ENCODE peak calls at places on chromosomes 3 and 15, in four cellular contexts. One of them, this sample, is unnamed.
A peak's percentile ranks its signal among the peaks of the same experiment; 100 is the strongest.

GRCh38 chr15:73937313-73937695 is 11.0 kb downstream of the LOXL1 start:
- DNase-seq in Calu3: no peak
- DNase-seq in nephron progenitor cell: no peak
- DNase-seq in naive B cell: no peak
- DNase-seq in this sample: no peak

GRCh38 chr3:66080167-66080566 is 41.4 kb upstream of the MAGI1 start:
- DNase-seq in naive B cell: no peak
- DNase-seq in Calu3: no peak
- DNase-seq in nephron progenitor cell: no peak
- DNase-seq in this sample: no peak

GRCh38 chr15:70348581-70349344 is 251.0 kb upstream of the TLE3 start:
- DNase-seq in nephron progenitor cell: no peak
- DNase-seq in naive B cell: no peak
- DNase-seq in Calu3: peak; percentile 72
- DNase-seq in this sample: no peak

GRCh38 chr15:39497759-39498565 is 82.9 kb upstream of the THBS1 start:
- DNase-seq in naive B cell: no peak
- DNase-seq in nephron progenitor cell: no peak
- DNase-seq in Calu3: no peak
- DNase-seq in this sample: no peak

GRCh38 chr3:102179321-102180290 is 255.2 kb upstream of the ZPLD1 start:
- DNase-seq in naive B cell: no peak
- DNase-seq in Calu3: no peak
- DNase-seq in nephron progenitor cell: no peak
- DNase-seq in this sample: peak; percentile 7

GRCh38 chr3:179452166-179452544 is 885 bp upstream of the GNB4 start:
- DNase-seq in nephron progenitor cell: no peak
- DNase-seq in Calu3: no peak
- DNase-seq in naive B cell: no peak
- DNase-seq in this sample: no peak

GRCh38 chr3:149003653-149004305 is 12.4 kb downstream of the GYG1 start:
- DNase-seq in nephron progenitor cell: no peak
- DNase-seq in Calu3: no peak
- DNase-seq in naive B cell: no peak
- DNase-seq in this sample: no peak

GRCh38 chr3:184603156-184604030 is 41.8 kb downstream of the EPHB3 start:
- DNase-seq in Calu3: no peak
- DNase-seq in naive B cell: no peak
- DNase-seq in nephron progenitor cell: no peak
- DNase-seq in this sample: no peak

GRCh38 chr3:164748626-164749025 is 329.7 kb downstream of the SI start:
- DNase-seq in Calu3: no peak
- DNase-seq in nephron progenitor cell: no peak
- DNase-seq in naive B cell: no peak
- DNase-seq in this sample: no peak

GRCh38 chr3:151918253-151919029 is 45.0 kb downstream of the SUCNR1 start:
- DNase-seq in naive B cell: peak; percentile 3
- DNase-seq in nephron progenitor cell: no peak
- DNase-seq in Calu3: no peak
- DNase-seq in this sample: peak; percentile 75

GRCh38 chr3:17140670-17141505 is 256.1 kb downstream of the PLCL2 start:
- DNase-seq in nephron progenitor cell: no peak
- DNase-seq in naive B cell: no peak
- DNase-seq in Calu3: no peak
- DNase-seq in this sample: no peak

GRCh38 chr3:72379500-72380187 is 468.6 kb downstream of the SHQ1 start:
- DNase-seq in nephron progenitor cell: no peak
- DNase-seq in naive B cell: no peak
- DNase-seq in Calu3: no peak
- DNase-seq in this sample: no peak

GRCh38 chr15:63969652-63970421 is 76.4 kb downstream of the DAPK2 start:
- DNase-seq in Calu3: no peak
- DNase-seq in naive B cell: no peak
- DNase-seq in nephron progenitor cell: no peak
- DNase-seq in this sample: no peak

GRCh38 chr3:11581237-11582122 is 62.2 kb downstream of the VGLL4 start:
- DNase-seq in naive B cell: no peak
- DNase-seq in Calu3: peak; percentile 23
- DNase-seq in nephron progenitor cell: no peak
- DNase-seq in this sample: no peak

GRCh38 chr3:36172699-36173098 is 207.6 kb upstream of the STAC start:
- DNase-seq in nephron progenitor cell: no peak
- DNase-seq in naive B cell: no peak
- DNase-seq in Calu3: no peak
- DNase-seq in this sample: no peak

GRCh38 chr3:45145223-45145622 is 955 bp downstream of the CDCP1 start:
- DNase-seq in naive B cell: no peak
- DNase-seq in nephron progenitor cell: no peak
- DNase-seq in Calu3: no peak
- DNase-seq in this sample: no peak

GRCh38 chr3:33030802-33031201 is 66.1 kb downstream of the GLB1 start:
- DNase-seq in nephron progenitor cell: no peak
- DNase-seq in Calu3: no peak
- DNase-seq in naive B cell: no peak
- DNase-seq in this sample: no peak

GRCh38 chr15:99427210-99427609 is 138.6 kb upstream of the MEF2A start:
- DNase-seq in nephron progenitor cell: no peak
- DNase-seq in Calu3: no peak
- DNase-seq in naive B cell: no peak
- DNase-seq in this sample: no peak

GRCh38 chr15:64146041-64146440 is 5.5 kb upstream of the SNX22 start:
- DNase-seq in nephron progenitor cell: no peak
- DNase-seq in Calu3: no peak
- DNase-seq in naive B cell: no peak
- DNase-seq in this sample: no peak

GRCh38 chr3:36597422-36597821 is 166.9 kb downstream of the DCLK3 start:
- DNase-seq in Calu3: no peak
- DNase-seq in naive B cell: no peak
- DNase-seq in nephron progenitor cell: no peak
- DNase-seq in this sample: no peak

GRCh38 chr3:57983734-57984518 is 24.3 kb upstream of the FLNB start:
- DNase-seq in nephron progenitor cell: no peak
- DNase-seq in Calu3: no peak
- DNase-seq in naive B cell: peak; percentile 64
- DNase-seq in this sample: peak; percentile 86

This sample was measured in NAMALWA.